ENCODE peak calls at places on chromosomes 11 and 22, in four cellular contexts. Y is CD8-positive, alpha-beta T cell; X is mucosa of descending colon; Z is fibroblast of lung. C is an unnamed sample.

GRCh38 chr22:45242778-45243191 is 2.1 kb upstream of the KIAA0930 start:
- DNase-seq in Y (no peak), X (peak), Z (no peak), C (no peak)

GRCh38 chr11:126318642-126319373 is 14.9 kb downstream of the DCPS start:
- DNase-seq in Y (no peak), X (no peak), Z (peak), C (no peak)

GRCh38 chr22:28810839-28811491 is 10.6 kb upstream of the XBP1 start:
- DNase-seq in Y (peak), X (peak), Z (no peak), C (peak)

GRCh38 chr11:111912535-111912934 is at the start of gene HSPB2:
- DNase-seq in Y (no peak), X (no peak), Z (no peak), C (no peak)

GRCh38 chr22:46649176-46650077 is 29.2 kb downstream of the GRAMD4 start:
- DNase-seq in Y (no peak), X (no peak), Z (no peak), C (no peak)

GRCh38 chr11:119094816-119095065 is 6.9 kb downstream of the DPAGT1 start:
- DNase-seq in Y (no peak), X (peak), Z (peak), C (no peak)

GRCh38 chr22:34236527-34236926 is 316.3 kb upstream of the LARGE1 start:
- DNase-seq in Y (no peak), X (no peak), Z (no peak), C (no peak)

GRCh38 chr11:118623291-118623655 is 15.9 kb downstream of the PHLDB1 start:
- DNase-seq in Y (no peak), X (no peak), Z (peak), C (no peak)

GRCh38 chr11:78838417-78838816 is 263.8 kb upstream of the NARS2 start:
- DNase-seq in Y (no peak), X (no peak), Z (no peak), C (no peak)

GRCh38 chr11:72100462-72100861 is 2.6 kb downstream of the LAMTOR1 start:
- DNase-seq in Y (no peak), X (no peak), Z (no peak), C (no peak)

GRCh38 chr11:83285131-83285770 is 916 bp downstream of the CCDC90B start:
- DNase-seq in Y (no peak), X (no peak), Z (no peak), C (no peak)

DNA sequence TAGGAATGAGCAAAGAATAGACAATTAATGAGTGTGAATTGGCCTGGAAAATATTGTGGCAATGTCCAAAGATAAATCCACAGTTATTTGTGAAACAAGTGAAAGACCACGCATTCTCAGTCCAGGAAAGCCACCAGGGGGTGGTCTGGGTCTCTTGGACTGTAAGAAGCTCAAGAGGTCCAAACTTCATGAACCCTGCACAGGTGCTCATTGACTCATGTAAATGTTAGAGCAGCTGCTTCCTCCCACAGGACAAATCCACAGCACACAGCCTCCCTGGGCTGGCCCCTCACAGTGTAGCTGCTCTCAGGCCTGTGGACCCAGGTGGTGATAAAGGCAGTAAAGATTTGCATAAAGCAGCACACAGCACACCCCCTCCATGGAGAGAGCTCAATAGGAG is 114.0 kb downstream of the ZNF280B start:
- DNase-seq in Y (no peak), X (no peak), Z (no peak), C (no peak)
- H3K4me3 ChIP-seq in Y (no peak), X (no peak), Z (no peak), C (no peak)

GRCh38 chr11:69400769-69401590 is 80.5 kb upstream of the LINC01488 start:
- DNase-seq in Y (no peak), X (no peak), Z (no peak), C (no peak)

GRCh38 chr11:69398529-69399492 is 82.7 kb upstream of the LINC01488 start:
- DNase-seq in Y (no peak), X (peak), Z (peak), C (no peak)

GRCh38 chr11:69401715-69402114 is 79.7 kb upstream of the LINC01488 start:
- DNase-seq in Y (no peak), X (no peak), Z (no peak), C (no peak)

GRCh38 chr11:69402251-69402892 is 79.1 kb upstream of the LINC01488 start:
- DNase-seq in Y (no peak), X (no peak), Z (no peak), C (no peak)

DNA sequence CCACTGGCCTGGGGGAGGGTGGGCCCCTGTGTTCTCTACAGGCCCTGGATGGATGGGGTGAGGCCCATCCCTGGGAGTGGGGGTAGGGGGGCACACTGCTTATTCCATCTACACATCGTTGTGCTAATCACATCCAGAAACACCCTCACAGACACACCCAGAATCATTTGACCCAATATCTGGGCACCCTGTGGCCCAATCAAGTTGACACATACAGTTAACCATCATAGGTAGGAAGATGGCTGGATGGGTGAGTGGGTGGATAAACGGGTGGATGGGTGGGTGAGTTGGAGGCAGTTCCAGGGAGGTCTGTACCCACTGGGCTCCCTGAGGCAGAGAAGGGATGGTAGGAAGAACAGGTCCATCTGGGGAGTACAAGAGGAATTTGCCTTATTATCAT is 81.3 kb upstream of the LINC01488 start:
- DNase-seq in Y (no peak), X (no peak), Z (no peak), C (no peak)
- H3K4me3 ChIP-seq in Y (no peak), X (no peak), Z (no peak), C (no peak)

DNA sequence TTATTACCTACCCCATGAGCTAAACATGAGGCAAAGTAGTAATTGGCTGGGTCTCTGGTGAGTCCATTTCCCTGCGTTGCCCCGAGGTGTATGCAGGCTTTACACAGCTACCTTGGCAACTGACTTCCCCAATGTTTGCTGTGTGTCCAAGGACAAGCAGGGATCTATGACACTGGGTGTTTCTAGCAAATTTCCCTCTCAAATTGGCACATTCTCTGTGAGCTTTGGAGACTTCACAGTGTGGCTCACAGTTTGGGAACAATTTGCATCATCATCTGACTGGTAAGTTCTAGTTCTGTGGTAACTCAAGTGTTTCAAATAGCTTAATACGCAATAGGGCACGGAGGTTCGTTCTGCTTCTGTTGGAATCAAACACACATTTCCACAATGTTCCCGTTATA is 12.5 kb downstream of the NNMT start:
- DNase-seq in Y (no peak), X (no peak), Z (peak), C (no peak)
- H3K4me3 ChIP-seq in Y (no peak), X (no peak), Z (no peak), C (no peak)

DNA sequence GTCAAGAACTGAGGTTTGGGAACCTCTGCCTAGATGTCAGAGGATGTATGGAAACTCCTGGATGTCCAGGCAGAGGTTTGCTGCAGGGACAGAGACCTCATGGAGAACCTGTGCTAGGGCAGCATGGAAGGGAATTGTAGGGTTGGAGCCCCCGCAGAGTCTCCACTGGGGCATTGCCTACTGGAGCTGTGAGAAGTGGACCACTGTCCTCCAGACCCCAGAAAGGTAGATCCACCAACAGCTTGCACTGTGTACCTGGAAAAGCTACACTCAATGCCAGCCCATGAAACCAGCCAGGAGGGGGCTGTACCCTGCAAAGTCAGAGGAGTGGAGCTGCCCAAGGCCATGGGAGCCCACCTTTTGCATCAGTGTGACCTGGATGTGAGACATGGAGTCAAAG is 29.5 kb downstream of the CHST1 start:
- DNase-seq in Y (no peak), X (no peak), Z (no peak), C (no peak)
- H3K4me3 ChIP-seq in Y (no peak), X (no peak), Z (no peak), C (no peak)

GRCh38 chr11:34620202-34620601 is 691 bp upstream of the EHF start:
- DNase-seq in Y (no peak), X (no peak), Z (no peak), C (no peak)

GRCh38 chr11:34623463-34623862 is 2.6 kb downstream of the EHF start:
- DNase-seq in Y (no peak), X (no peak), Z (no peak), C (no peak)

GRCh38 chr11:34620820-34621792 is at the start of gene EHF:
- DNase-seq in Y (no peak), X (peak), Z (no peak), C (no peak)

GRCh38 chr11:34624069-34624468 is 3.2 kb downstream of the EHF start:
- DNase-seq in Y (peak), X (peak), Z (no peak), C (peak)

GRCh38 chr11:34621876-34622275 is 983 bp downstream of the EHF start:
- DNase-seq in Y (no peak), X (no peak), Z (peak), C (no peak)
- H3K4me3 ChIP-seq in Y (no peak), X (peak), Z (no peak), C (no peak)

GRCh38 chr22:40542821-40543540 is 93.5 kb downstream of the MRTFA start:
- DNase-seq in Y (no peak), X (no peak), Z (no peak), C (no peak)
- H3K4me3 ChIP-seq in Y (no peak), X (no peak), Z (no peak), C (no peak)

C was measured in CD4-positive, alpha-beta memory T cell.